ENCODE peak calls at places on chromosomes 1 and 21, in eight cellular contexts. One of them, this sample, is unnamed.

GRCh38 chr1:164958995-164959788 is 397.3 kb downstream of the LMX1A start:
- DNase-seq in H1: no peak
- DNase-seq in esophagus muscularis mucosa: no peak
- DNase-seq in K562: no peak
- DNase-seq in spleen: no peak
- DNase-seq in GM12878: no peak
- DNase-seq in stomach: no peak
- DNase-seq in SK-N-SH: no peak
- DNase-seq in this sample: no peak

GRCh38 chr1:35936828-35937227 is 5.9 kb downstream of the AGO3 start:
- DNase-seq in H1: no peak
- DNase-seq in esophagus muscularis mucosa: no peak
- DNase-seq in K562: no peak
- DNase-seq in spleen: no peak
- DNase-seq in GM12878: no peak
- DNase-seq in stomach: no peak
- DNase-seq in SK-N-SH: no peak
- DNase-seq in this sample: no peak

GRCh38 chr1:212666116-212666775 is 33.4 kb downstream of the BATF3 start:
- DNase-seq in H1: peak
- DNase-seq in esophagus muscularis mucosa: no peak
- DNase-seq in K562: no peak
- DNase-seq in spleen: no peak
- DNase-seq in GM12878: no peak
- DNase-seq in stomach: no peak
- DNase-seq in SK-N-SH: no peak
- DNase-seq in this sample: no peak

GRCh38 chr1:26066857-26067256 is 573 bp downstream of the TRIM63 start:
- DNase-seq in H1: no peak
- DNase-seq in esophagus muscularis mucosa: no peak
- DNase-seq in K562: peak
- DNase-seq in spleen: no peak
- DNase-seq in GM12878: no peak
- DNase-seq in stomach: peak
- DNase-seq in SK-N-SH: peak
- DNase-seq in this sample: no peak

GRCh38 chr1:226203693-226204092 is 17.2 kb upstream of the ACBD3 start:
- DNase-seq in H1: no peak
- DNase-seq in esophagus muscularis mucosa: no peak
- DNase-seq in K562: no peak
- DNase-seq in spleen: no peak
- DNase-seq in GM12878: no peak
- DNase-seq in stomach: no peak
- DNase-seq in SK-N-SH: no peak
- DNase-seq in this sample: no peak

GRCh38 chr21:31136891-31137290 is 98.6 kb upstream of the KRTAP19-8 start:
- DNase-seq in H1: no peak
- DNase-seq in esophagus muscularis mucosa: no peak
- DNase-seq in K562: no peak
- DNase-seq in spleen: no peak
- DNase-seq in GM12878: peak
- DNase-seq in stomach: no peak
- DNase-seq in SK-N-SH: peak
- DNase-seq in this sample: no peak

GRCh38 chr1:234861761-234862160 is 251.8 kb upstream of the IRF2BP2 start:
- DNase-seq in H1: no peak
- DNase-seq in esophagus muscularis mucosa: no peak
- DNase-seq in K562: no peak
- DNase-seq in spleen: no peak
- DNase-seq in GM12878: no peak
- DNase-seq in stomach: no peak
- DNase-seq in SK-N-SH: no peak
- DNase-seq in this sample: no peak

GRCh38 chr1:24955161-24955560 is 25.1 kb upstream of the RUNX3 start:
- DNase-seq in H1: no peak
- DNase-seq in esophagus muscularis mucosa: no peak
- DNase-seq in K562: no peak
- DNase-seq in spleen: peak
- DNase-seq in GM12878: no peak
- DNase-seq in stomach: no peak
- DNase-seq in SK-N-SH: no peak
- DNase-seq in this sample: no peak

GRCh38 chr1:162443906-162444305 is 32.0 kb upstream of the SH2D1B start:
- DNase-seq in H1: no peak
- DNase-seq in esophagus muscularis mucosa: no peak
- DNase-seq in K562: no peak
- DNase-seq in spleen: no peak
- DNase-seq in GM12878: no peak
- DNase-seq in stomach: no peak
- DNase-seq in SK-N-SH: no peak
- DNase-seq in this sample: no peak

GRCh38 chr21:45322960-45323461 is 35.3 kb upstream of the POFUT2 start:
- DNase-seq in H1: no peak
- DNase-seq in esophagus muscularis mucosa: no peak
- DNase-seq in K562: peak
- DNase-seq in spleen: peak
- DNase-seq in GM12878: no peak
- DNase-seq in stomach: no peak
- DNase-seq in SK-N-SH: no peak
- DNase-seq in this sample: no peak

GRCh38 chr1:182317489-182318180 is 74.0 kb downstream of the GLUL start:
- DNase-seq in H1: no peak
- DNase-seq in esophagus muscularis mucosa: no peak
- DNase-seq in K562: no peak
- DNase-seq in spleen: no peak
- DNase-seq in GM12878: no peak
- DNase-seq in stomach: no peak
- DNase-seq in SK-N-SH: no peak
- DNase-seq in this sample: no peak

GRCh38 chr21:42523211-42523610 is 9.6 kb downstream of the SLC37A1 start:
- DNase-seq in H1: no peak
- DNase-seq in esophagus muscularis mucosa: no peak
- DNase-seq in K562: no peak
- DNase-seq in spleen: no peak
- DNase-seq in GM12878: no peak
- DNase-seq in stomach: no peak
- DNase-seq in SK-N-SH: no peak
- DNase-seq in this sample: no peak

GRCh38 chr1:98557808-98558390 is 103.6 kb upstream of the SNX7 start:
- DNase-seq in H1: no peak
- DNase-seq in esophagus muscularis mucosa: no peak
- DNase-seq in K562: no peak
- DNase-seq in spleen: no peak
- DNase-seq in GM12878: no peak
- DNase-seq in stomach: no peak
- DNase-seq in SK-N-SH: no peak
- DNase-seq in this sample: no peak

GRCh38 chr1:152502496-152503180 is 8.0 kb upstream of the LCE5A start:
- DNase-seq in H1: no peak
- DNase-seq in esophagus muscularis mucosa: peak
- DNase-seq in K562: no peak
- DNase-seq in spleen: no peak
- DNase-seq in GM12878: no peak
- DNase-seq in stomach: no peak
- DNase-seq in SK-N-SH: no peak
- DNase-seq in this sample: no peak

GRCh38 chr1:43205671-43206070 is 33.5 kb downstream of the CFAP57 start:
- DNase-seq in H1: no peak
- DNase-seq in esophagus muscularis mucosa: no peak
- DNase-seq in K562: no peak
- DNase-seq in spleen: no peak
- DNase-seq in GM12878: no peak
- DNase-seq in stomach: no peak
- DNase-seq in SK-N-SH: no peak
- DNase-seq in this sample: no peak

GRCh38 chr1:32919811-32920733 is 18.9 kb upstream of the TMEM54 start:
- DNase-seq in H1: no peak
- DNase-seq in esophagus muscularis mucosa: no peak
- DNase-seq in K562: no peak
- DNase-seq in spleen: no peak
- DNase-seq in GM12878: no peak
- DNase-seq in stomach: peak
- DNase-seq in SK-N-SH: no peak
- DNase-seq in this sample: no peak

DNA sequence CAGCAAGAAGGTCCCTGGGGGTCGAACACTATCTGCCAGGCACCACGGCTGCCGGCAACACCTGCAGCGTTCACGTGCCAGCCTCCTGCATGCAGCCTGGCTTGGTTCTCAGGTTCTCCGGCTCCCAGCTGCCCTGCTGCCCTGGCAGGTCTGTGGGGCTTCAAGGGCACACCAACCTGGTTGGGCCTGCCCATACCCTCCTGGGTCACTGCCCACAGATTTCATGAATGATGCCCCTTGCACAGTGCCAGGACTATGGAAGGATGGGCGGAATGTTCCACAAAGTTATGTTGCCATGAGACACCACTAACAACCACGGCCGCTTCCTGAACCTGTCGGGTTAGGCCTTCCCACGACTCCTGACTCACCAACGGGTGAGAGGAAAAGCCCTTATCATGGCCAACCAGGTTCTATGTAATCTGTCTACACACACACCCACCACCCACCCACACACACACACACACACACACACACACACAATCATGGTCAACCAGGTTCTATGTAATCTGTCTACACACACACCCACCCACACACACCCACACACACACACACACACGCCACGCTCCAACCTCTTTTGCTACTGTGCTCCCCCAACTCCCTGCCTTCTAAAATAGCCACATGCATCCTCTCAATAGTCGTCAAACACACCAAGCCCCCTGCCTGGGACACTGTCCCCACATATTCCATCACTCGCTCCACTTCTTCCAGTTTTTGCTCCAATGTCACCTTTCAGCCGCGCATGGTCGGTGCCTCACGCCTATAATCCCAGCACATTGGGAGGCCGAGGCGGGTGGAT is 32.2 kb downstream of the HSPG2 start:
- DNase-seq in H1: no peak
- DNase-seq in esophagus muscularis mucosa: no peak
- DNase-seq in K562: peak
- DNase-seq in spleen: no peak
- DNase-seq in GM12878: no peak
- DNase-seq in stomach: peak
- DNase-seq in SK-N-SH: no peak
- DNase-seq in this sample: no peak
- TF ChIP-seq POLR2AphosphoS5 in H1: no peak
- TF ChIP-seq POLR2AphosphoS5 in esophagus muscularis mucosa: peak
- TF ChIP-seq POLR2AphosphoS5 in K562: peak
- TF ChIP-seq POLR2AphosphoS5 in spleen: no peak
- TF ChIP-seq POLR2AphosphoS5 in GM12878: no peak
- TF ChIP-seq POLR2AphosphoS5 in stomach: no peak
- TF ChIP-seq POLR2AphosphoS5 in SK-N-SH: no peak
- TF ChIP-seq POLR2AphosphoS5 in this sample: no peak

GRCh38 chr1:174956976-174957375 is 42.8 kb upstream of the CACYBP start:
- DNase-seq in H1: no peak
- DNase-seq in esophagus muscularis mucosa: no peak
- DNase-seq in K562: no peak
- DNase-seq in spleen: no peak
- DNase-seq in GM12878: no peak
- DNase-seq in stomach: no peak
- DNase-seq in SK-N-SH: no peak
- DNase-seq in this sample: no peak

GRCh38 chr1:174960362-174960761 is 39.4 kb upstream of the CACYBP start:
- DNase-seq in H1: no peak
- DNase-seq in esophagus muscularis mucosa: no peak
- DNase-seq in K562: no peak
- DNase-seq in spleen: no peak
- DNase-seq in GM12878: no peak
- DNase-seq in stomach: no peak
- DNase-seq in SK-N-SH: no peak
- DNase-seq in this sample: no peak

GRCh38 chr1:174956086-174956485 is 43.7 kb upstream of the CACYBP start:
- DNase-seq in H1: no peak
- DNase-seq in esophagus muscularis mucosa: no peak
- DNase-seq in K562: no peak
- DNase-seq in spleen: no peak
- DNase-seq in GM12878: no peak
- DNase-seq in stomach: no peak
- DNase-seq in SK-N-SH: no peak
- DNase-seq in this sample: no peak

GRCh38 chr1:174958396-174958795 is 41.4 kb upstream of the CACYBP start:
- DNase-seq in H1: no peak
- DNase-seq in esophagus muscularis mucosa: no peak
- DNase-seq in K562: no peak
- DNase-seq in spleen: no peak
- DNase-seq in GM12878: no peak
- DNase-seq in stomach: no peak
- DNase-seq in SK-N-SH: no peak
- DNase-seq in this sample: no peak

GRCh38 chr1:174957829-174958228 is 41.9 kb upstream of the CACYBP start:
- DNase-seq in H1: no peak
- DNase-seq in esophagus muscularis mucosa: no peak
- DNase-seq in K562: no peak
- DNase-seq in spleen: no peak
- DNase-seq in GM12878: no peak
- DNase-seq in stomach: no peak
- DNase-seq in SK-N-SH: no peak
- DNase-seq in this sample: no peak
- TF ChIP-seq CTCF in H1: no peak
- TF ChIP-seq CTCF in esophagus muscularis mucosa: no peak
- TF ChIP-seq CTCF in K562: no peak
- TF ChIP-seq CTCF in spleen: no peak
- TF ChIP-seq CTCF in GM12878: no peak
- TF ChIP-seq CTCF in stomach: no peak
- TF ChIP-seq CTCF in SK-N-SH: no peak
- TF ChIP-seq CTCF in this sample: no peak

GRCh38 chr1:85830837-85831236 is 122.6 kb upstream of the ZNHIT6 start:
- DNase-seq in H1: no peak
- DNase-seq in esophagus muscularis mucosa: no peak
- DNase-seq in K562: no peak
- DNase-seq in spleen: no peak
- DNase-seq in GM12878: no peak
- DNase-seq in stomach: no peak
- DNase-seq in SK-N-SH: no peak
- DNase-seq in this sample: no peak
- H3K4me3 ChIP-seq in H1: no peak
- H3K4me3 ChIP-seq in esophagus muscularis mucosa: no peak
- H3K4me3 ChIP-seq in K562: no peak
- H3K4me3 ChIP-seq in spleen: no peak
- H3K4me3 ChIP-seq in GM12878: no peak
- H3K4me3 ChIP-seq in stomach: no peak
- H3K4me3 ChIP-seq in SK-N-SH: no peak
- H3K4me3 ChIP-seq in this sample: no peak

DNA sequence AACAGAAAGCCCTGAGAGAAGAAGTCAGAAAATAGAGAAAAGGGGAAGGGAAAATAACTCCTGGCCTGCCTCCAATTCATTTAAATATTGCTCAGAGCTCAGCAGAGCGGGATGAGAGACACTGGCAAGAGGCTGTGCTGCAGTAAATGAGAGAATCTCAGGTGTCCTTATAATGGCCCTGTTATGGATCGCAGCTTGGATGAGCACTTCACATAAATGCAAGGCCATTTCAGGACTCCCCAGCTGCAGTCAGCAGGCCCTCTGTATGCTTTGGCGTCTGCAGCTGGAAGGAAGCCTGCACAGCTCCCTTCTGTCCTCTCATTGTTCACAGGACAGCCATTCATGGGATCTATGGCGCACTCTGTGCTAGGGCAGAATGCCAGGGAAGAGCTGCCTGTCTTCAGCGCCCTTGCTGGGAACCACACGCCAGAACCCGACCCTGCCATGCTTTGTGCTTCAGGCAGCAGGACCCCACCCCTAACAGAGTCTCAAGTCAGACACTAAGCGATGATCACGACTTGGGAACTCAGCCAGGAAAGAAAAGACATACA is 20.7 kb upstream of the ABCB10 start:
- DNase-seq in H1: no peak
- DNase-seq in esophagus muscularis mucosa: no peak
- DNase-seq in K562: no peak
- DNase-seq in spleen: no peak
- DNase-seq in GM12878: peak
- DNase-seq in stomach: no peak
- DNase-seq in SK-N-SH: peak
- DNase-seq in this sample: no peak
- TF ChIP-seq POLR2AphosphoS5 in H1: no peak
- TF ChIP-seq POLR2AphosphoS5 in esophagus muscularis mucosa: peak
- TF ChIP-seq POLR2AphosphoS5 in K562: no peak
- TF ChIP-seq POLR2AphosphoS5 in spleen: no peak
- TF ChIP-seq POLR2AphosphoS5 in GM12878: no peak
- TF ChIP-seq POLR2AphosphoS5 in stomach: no peak
- TF ChIP-seq POLR2AphosphoS5 in SK-N-SH: no peak
- TF ChIP-seq POLR2AphosphoS5 in this sample: no peak

This sample was measured in vagina.